ENCODE peak calls at places on chromosomes 12 and 14, in eight cellular contexts. K, X, O, C, H, D, G and R are unnamed samples.

GRCh38 chr14:98227000-98227726 is 1044.8 kb downstream of the BCL11B start:
- DNase-seq in K (no peak), X (no peak), O (no peak), C (no peak), H (no peak), D (no peak), G (peak; percentile 83), R (no peak)

GRCh38 chr12:130401703-130402102 is 64.0 kb downstream of the PIWIL1 start:
- DNase-seq in K (no peak), X (no peak), O (no peak), C (no peak), H (no peak), D (no peak), G (no peak), R (no peak)

GRCh38 chr12:111747333-111747732 is 19.4 kb upstream of the ALDH2 start:
- DNase-seq in K (no peak), X (no peak), O (no peak), C (no peak), H (no peak), D (no peak), G (no peak), R (no peak)

GRCh38 chr14:39417014-39417413 is 15.2 kb downstream of the FBXO33 start:
- DNase-seq in K (no peak), X (no peak), O (no peak), C (no peak), H (peak; percentile 39), D (no peak), G (no peak), R (no peak)

GRCh38 chr12:81596558-81596957 is 162.6 kb downstream of the PPFIA2 start:
- DNase-seq in K (no peak), X (no peak), O (no peak), C (no peak), H (no peak), D (no peak), G (peak; percentile 3), R (no peak)

GRCh38 chr12:120909633-120910318 is 5.6 kb upstream of the SPPL3 start:
- DNase-seq in K (no peak), X (no peak), O (no peak), C (no peak), H (no peak), D (no peak), G (no peak), R (no peak)

GRCh38 chr12:53056296-53056695 is 6.4 kb downstream of the TNS2 start:
- DNase-seq in K (no peak), X (no peak), O (no peak), C (no peak), H (no peak), D (no peak), G (no peak), R (no peak)

GRCh38 chr12:111312016-111312415 is 56.9 kb downstream of the PHETA1 start:
- DNase-seq in K (no peak), X (no peak), O (no peak), C (no peak), H (no peak), D (no peak), G (no peak), R (no peak)

GRCh38 chr14:20683125-20683895 is 1.1 kb upstream of the RNASE4 start:
- DNase-seq in K (peak; percentile 48), X (peak; percentile 72), O (peak; percentile 84), C (peak; percentile 66), H (peak; percentile 95), D (peak; percentile 63), G (peak; percentile 89), R (peak; percentile 87)

GRCh38 chr12:97921957-97922722 is 459.5 kb downstream of the RMST start:
- DNase-seq in K (no peak), X (no peak), O (peak; percentile 42), C (no peak), H (no peak), D (no peak), G (no peak), R (no peak)

GRCh38 chr14:38080696-38081095 is 127.0 kb upstream of the SSTR1 start:
- DNase-seq in K (no peak), X (no peak), O (no peak), C (no peak), H (no peak), D (no peak), G (no peak), R (no peak)

GRCh38 chr12:124700810-124701594 is 133.6 kb upstream of the NCOR2 start:
- DNase-seq in K (no peak), X (no peak), O (peak; percentile 71), C (peak; percentile 59), H (peak; percentile 30), D (no peak), G (no peak), R (no peak)

GRCh38 chr12:49933793-49934192 is 16.7 kb upstream of the AQP2 start:
- DNase-seq in K (no peak), X (no peak), O (no peak), C (no peak), H (peak; percentile 12), D (no peak), G (no peak), R (no peak)

GRCh38 chr14:63267171-63267570 is 51.6 kb downstream of the GPHB5 start:
- DNase-seq in K (no peak), X (no peak), O (no peak), C (no peak), H (no peak), D (no peak), G (no peak), R (no peak)

GRCh38 chr12:14403711-14404164 is 38.3 kb downstream of the ATF7IP start:
- DNase-seq in K (no peak), X (peak; percentile 89), O (no peak), C (peak; percentile 44), H (peak; percentile 29), D (no peak), G (peak; percentile 67), R (no peak)

GRCh38 chr12:85711735-85712390 is 124.3 kb downstream of the RASSF9 start:
- DNase-seq in K (no peak), X (no peak), O (no peak), C (no peak), H (no peak), D (no peak), G (no peak), R (peak; percentile 45)

GRCh38 chr14:95072310-95072709 is 85.0 kb downstream of the DICER1 start:
- DNase-seq in K (no peak), X (no peak), O (no peak), C (no peak), H (no peak), D (no peak), G (no peak), R (no peak)

GRCh38 chr12:131829795-131830334 is 1.7 kb downstream of the MMP17 start:
- DNase-seq in K (no peak), X (no peak), O (peak; percentile 48), C (no peak), H (no peak), D (no peak), G (no peak), R (no peak)